ENCODE peak calls at places on chromosomes 4 and X, in six cellular contexts. W, O, Q, J, I and Y are unnamed samples.
A peak's percentile ranks its signal among the peaks of the same experiment; 100 is the strongest.

GRCh38 chr4:118076958-118077766 is 42.9 kb downstream of the NDST3 start:
- DNase-seq in W (no peak), O (peak; percentile 15), Q (peak; percentile 53), J (no peak), I (peak; percentile 44), Y (peak; percentile 7)

GRCh38 chr4:184417802-184418511 is 56.4 kb downstream of the IRF2 start:
- DNase-seq in W (no peak), O (peak; percentile 86), Q (no peak), J (no peak), I (peak; percentile 55), Y (no peak)

GRCh38 chr4:86498560-86499166 is 95.5 kb upstream of the PTPN13 start:
- DNase-seq in W (no peak), O (peak; percentile 70), Q (peak; percentile 8), J (no peak), I (peak; percentile 74), Y (no peak)

GRCh38 chr4:67573193-67573592 is 14.7 kb downstream of the STAP1 start:
- DNase-seq in W (no peak), O (no peak), Q (no peak), J (no peak), I (no peak), Y (no peak)

GRCh38 chr4:145177906-145178538 is 2.4 kb downstream of the OTUD4 start:
- DNase-seq in W (no peak), O (peak; percentile 43), Q (peak; percentile 65), J (no peak), I (peak; percentile 49), Y (no peak)

GRCh38 chrX:132622130-132622529 is 133.3 kb upstream of the MBNL3 start:
- DNase-seq in W (no peak), O (peak; percentile 44), Q (no peak), J (no peak), I (peak; percentile 18), Y (no peak)

GRCh38 chrX:154990496-154990895 is 32.0 kb downstream of the F8 start:
- DNase-seq in W (no peak), O (no peak), Q (no peak), J (no peak), I (no peak), Y (no peak)

GRCh38 chr4:85741921-85742591 is 267.1 kb downstream of the ARHGAP24 start:
- DNase-seq in W (peak; percentile 70), O (no peak), Q (no peak), J (no peak), I (no peak), Y (no peak)

GRCh38 chr4:72527038-72527646 is 41.9 kb downstream of the ADAMTS3 start:
- DNase-seq in W (no peak), O (no peak), Q (no peak), J (no peak), I (no peak), Y (no peak)

GRCh38 chrX:12814434-12814833 is 23.2 kb downstream of the PRPS2 start:
- DNase-seq in W (no peak), O (peak; percentile 41), Q (peak; percentile 56), J (no peak), I (peak; percentile 66), Y (peak; percentile 45)

GRCh38 chr4:88859191-88859812 is 161.7 kb upstream of the NAP1L5 start:
- DNase-seq in W (no peak), O (no peak), Q (no peak), J (no peak), I (no peak), Y (no peak)

GRCh38 chr4:56424697-56425514 is 10.5 kb downstream of the PPAT start:
- DNase-seq in W (no peak), O (peak; percentile 46), Q (peak; percentile 21), J (no peak), I (peak; percentile 61), Y (no peak)

GRCh38 chr4:140355288-140355687 is 18.2 kb upstream of the SCOC start:
- DNase-seq in W (no peak), O (no peak), Q (no peak), J (no peak), I (no peak), Y (no peak)

GRCh38 chr4:4868506-4869379 is 9.3 kb downstream of the MSX1 start:
- DNase-seq in W (no peak), O (no peak), Q (no peak), J (no peak), I (no peak), Y (no peak)

GRCh38 chr4:4865705-4866123 is 6.2 kb downstream of the MSX1 start:
- DNase-seq in W (no peak), O (no peak), Q (no peak), J (no peak), I (no peak), Y (no peak)

GRCh38 chr4:4867745-4868505 is 8.5 kb downstream of the MSX1 start:
- DNase-seq in W (no peak), O (no peak), Q (no peak), J (no peak), I (no peak), Y (no peak)

GRCh38 chr4:4866124-4866832 is 6.8 kb downstream of the MSX1 start:
- DNase-seq in W (no peak), O (peak; percentile 27), Q (no peak), J (peak; percentile 64), I (no peak), Y (no peak)

GRCh38 chr4:4866833-4867744 is 7.6 kb downstream of the MSX1 start:
- DNase-seq in W (no peak), O (peak; percentile 58), Q (no peak), J (no peak), I (peak; percentile 19), Y (no peak)
- H3K4me3 ChIP-seq in W (peak overlapping the region; percentile 23), O (peak overlapping the region; percentile 7), Q (no peak overlapping the region), J (peak overlapping the region; percentile 23), I (no peak overlapping the region), Y (peak overlapping the region; percentile 5)

GRCh38 chrX:25519258-25519657 is 503.5 kb upstream of the ARX start:
- DNase-seq in W (no peak), O (no peak), Q (no peak), J (no peak), I (no peak), Y (no peak)

GRCh38 chrX:25524150-25524549 is 508.4 kb upstream of the ARX start:
- DNase-seq in W (no peak), O (peak; percentile 38), Q (no peak), J (no peak), I (peak; percentile 58), Y (no peak)

GRCh38 chrX:25527596-25527995 is 511.8 kb upstream of the ARX start:
- DNase-seq in W (no peak), O (no peak), Q (no peak), J (no peak), I (no peak), Y (no peak)

GRCh38 chrX:25523574-25523973 is 507.8 kb upstream of the ARX start:
- DNase-seq in W (no peak), O (peak; percentile 53), Q (peak; percentile 21), J (no peak), I (peak; percentile 66), Y (no peak)
- TF ChIP-seq CTCF in W (no peak), O (peak; percentile 30), Q (no peak), J (no peak), I (peak; percentile 35), Y (no peak)

GRCh38 chr4:82380831-82381230 is 7.0 kb upstream of the HNRNPD start:
- DNase-seq in W (no peak), O (no peak), Q (no peak), J (no peak), I (no peak), Y (no peak)

GRCh38 chr4:82381661-82382284 is 8.0 kb upstream of the HNRNPD start:
- DNase-seq in W (no peak), O (no peak), Q (no peak), J (no peak), I (no peak), Y (no peak)

GRCh38 chr4:82382756-82383155 is 9.0 kb upstream of the HNRNPD start:
- DNase-seq in W (no peak), O (no peak), Q (no peak), J (no peak), I (no peak), Y (no peak)

GRCh38 chr4:82380344-82380743 is 6.6 kb upstream of the HNRNPD start:
- DNase-seq in W (no peak), O (no peak), Q (no peak), J (no peak), I (no peak), Y (no peak)

GRCh38 chr4:82381235-82381634 is 7.4 kb upstream of the HNRNPD start:
- DNase-seq in W (no peak), O (no peak), Q (no peak), J (no peak), I (no peak), Y (no peak)
- H3K4me3 ChIP-seq in W (no peak overlapping the region), O (no peak overlapping the region), Q (no peak overlapping the region), J (no peak overlapping the region), I (no peak overlapping the region), Y (no peak overlapping the region)

GRCh38 chr4:43423276-43423675 is 530.8 kb downstream of the GRXCR1 start:
- DNase-seq in W (no peak), O (no peak), Q (no peak), J (no peak), I (no peak), Y (no peak)
- TF ChIP-seq CTCF in W (no peak), O (no peak), Q (no peak), J (no peak), I (no peak), Y (no peak)

GRCh38 chr4:98891533-98892337 is 37.2 kb downstream of the EIF4E start:
- DNase-seq in W (no peak), O (no peak), Q (no peak), J (no peak), I (peak; percentile 25), Y (no peak)

GRCh38 chr4:98890698-98891097 is 38.2 kb downstream of the EIF4E start:
- DNase-seq in W (no peak), O (no peak), Q (no peak), J (no peak), I (peak; percentile 81), Y (no peak)

DNA sequence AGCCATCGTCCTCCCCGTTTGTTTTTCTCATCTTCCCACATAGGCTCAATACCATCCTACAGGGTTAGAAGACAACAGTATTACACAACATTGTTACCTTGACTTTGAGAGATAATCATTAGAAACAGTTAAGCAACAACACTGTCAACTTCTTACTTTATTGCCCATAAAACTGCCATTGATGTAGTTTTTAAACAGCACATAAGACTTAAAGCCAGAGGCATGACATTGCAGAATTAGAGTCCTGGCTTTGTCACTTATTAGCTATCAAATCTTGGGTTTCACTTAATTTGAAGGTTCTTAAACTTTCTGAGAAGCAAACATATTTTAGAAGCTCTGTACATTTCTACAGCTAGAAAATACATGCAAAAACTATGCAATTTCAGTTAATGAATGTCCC is 41.8 kb downstream of the EIF4E start:
- DNase-seq in W (no peak), O (no peak), Q (no peak), J (no peak), I (no peak), Y (no peak)
- H3K4me3 ChIP-seq in W (no peak overlapping the region), O (no peak overlapping the region), Q (no peak overlapping the region), J (no peak overlapping the region), I (no peak overlapping the region), Y (no peak overlapping the region)